ENCODE peak calls at places on chromosomes 12 and 14, in ten cellular contexts. L is pancreas, V is fibroblast of lung, F is mammary epithelial cell, H is PC-3, A is stomach, K is Peyer's patch, E is breast epithelium, I is tibial artery, Z is lower lobe of right lung. Y is an unnamed sample.

GRCh38 chr12:29773076-29773475 is 10.7 kb downstream of the TMTC1 start:
- DNase-seq in L (no peak), V (no peak), F (no peak), H (no peak), A (no peak), K (no peak), E (no peak), I (no peak), Z (no peak), Y (no peak)

GRCh38 chr12:104522985-104523719 is 66.4 kb downstream of the CHST11 start:
- DNase-seq in L (no peak), V (no peak), F (no peak), H (peak; percentile 23), A (no peak), K (no peak), E (no peak), I (no peak), Z (no peak), Y (no peak)

GRCh38 chr14:68181395-68182326 is 362.1 kb downstream of the RAD51B start:
- DNase-seq in L (no peak), V (peak; percentile 75), F (peak; percentile 58), H (peak; percentile 67), A (no peak), K (no peak), E (no peak), I (no peak), Z (no peak), Y (no peak)

GRCh38 chr12:132342322-132342721 is 12.9 kb upstream of the GALNT9 start:
- DNase-seq in L (no peak), V (no peak), F (no peak), H (peak; percentile 53), A (no peak), K (no peak), E (no peak), I (no peak), Z (no peak), Y (no peak)

GRCh38 chr14:60981626-60982455 is 796 bp downstream of the SLC38A6 start:
- DNase-seq in L (no peak), V (peak; percentile 85), F (peak; percentile 70), H (peak; percentile 58), A (no peak), K (no peak), E (no peak), I (no peak), Z (no peak), Y (no peak)

GRCh38 chr12:2539938-2540337 is 254.8 kb upstream of the FKBP4 start:
- DNase-seq in L (no peak), V (no peak), F (no peak), H (no peak), A (no peak), K (no peak), E (no peak), I (no peak), Z (no peak), Y (no peak)

GRCh38 chr14:84446250-84446649 is 1083.7 kb upstream of the FLRT2 start:
- DNase-seq in L (no peak), V (no peak), F (no peak), H (no peak), A (no peak), K (no peak), E (no peak), I (no peak), Z (no peak), Y (no peak)

GRCh38 chr12:121776190-121777098 is 17.0 kb downstream of the RHOF start:
- DNase-seq in L (peak; percentile 96), V (peak; percentile 57), F (peak; percentile 40), H (peak; percentile 81), A (peak; percentile 90), K (peak; percentile 91), E (no peak), I (peak; percentile 74), Z (peak; percentile 92), Y (no peak)

GRCh38 chr12:67326637-67327036 is 57.5 kb downstream of the CAND1 start:
- DNase-seq in L (no peak), V (no peak), F (no peak), H (no peak), A (no peak), K (no peak), E (no peak), I (no peak), Z (no peak), Y (no peak)

GRCh38 chr14:63473194-63473788 is 69.9 kb downstream of the PPP2R5E start:
- DNase-seq in L (no peak), V (peak; percentile 49), F (no peak), H (no peak), A (no peak), K (no peak), E (no peak), I (no peak), Z (no peak), Y (no peak)

DNA sequence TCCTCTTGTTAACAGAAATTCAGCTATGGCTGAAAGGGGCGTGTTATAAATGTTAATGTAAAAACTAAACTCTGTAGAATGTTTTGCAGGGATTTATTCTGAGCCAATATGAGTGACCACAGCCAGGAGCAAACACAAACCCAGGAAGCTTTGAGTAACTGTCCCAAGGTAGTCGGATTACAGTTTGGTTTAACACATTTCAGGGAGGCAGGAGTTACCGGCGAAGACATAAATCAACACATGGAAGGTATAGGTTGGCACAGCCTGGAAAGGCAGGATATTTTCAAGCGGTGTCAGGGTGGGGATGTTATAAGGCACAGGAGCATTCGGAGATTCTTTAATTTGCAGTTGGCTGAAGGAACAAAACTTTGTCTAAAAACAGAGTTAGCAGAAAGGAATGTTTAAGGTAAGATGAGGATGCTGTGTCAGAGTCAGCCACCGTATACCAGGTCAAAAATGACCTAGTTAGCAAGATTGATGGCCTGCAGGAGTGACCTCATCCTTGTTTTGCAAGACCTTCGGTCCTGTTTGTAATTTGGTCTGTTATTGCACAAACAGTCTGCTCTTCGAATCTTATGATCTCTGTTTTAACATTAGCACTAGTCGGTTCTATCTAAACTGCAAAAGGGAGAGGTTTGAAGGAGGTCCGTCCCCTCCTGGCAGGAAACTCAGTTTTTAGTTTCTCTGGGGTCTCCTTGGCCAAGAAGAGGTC is 75.3 kb downstream of the TNFAIP2 start:
- DNase-seq in L (no peak), V (peak; percentile 81), F (peak; percentile 7), H (peak; percentile 31), A (no peak), K (no peak), E (no peak), I (peak; percentile 54), Z (no peak), Y (no peak)
- H3K27ac ChIP-seq in L (peak overlapping the region; percentile 62), V (peak overlapping the region; percentile 80), F (no peak overlapping the region), H (no peak overlapping the region), A (peak overlapping the region; percentile 49), K (peak overlapping the region; percentile 13), E (peak overlapping the region; percentile 80), I (no peak overlapping the region), Z (peak overlapping the region; percentile 72), Y (no peak overlapping the region)

GRCh38 chr12:92395322-92395721 is 249.7 kb upstream of the BTG1 start:
- DNase-seq in L (no peak), V (no peak), F (no peak), H (no peak), A (no peak), K (no peak), E (no peak), I (no peak), Z (no peak), Y (no peak)

GRCh38 chr12:92393504-92393903 is 247.9 kb upstream of the BTG1 start:
- DNase-seq in L (no peak), V (no peak), F (no peak), H (no peak), A (no peak), K (no peak), E (no peak), I (no peak), Z (no peak), Y (no peak)

GRCh38 chr12:92394895-92395294 is 249.2 kb upstream of the BTG1 start:
- DNase-seq in L (no peak), V (no peak), F (no peak), H (no peak), A (no peak), K (no peak), E (no peak), I (no peak), Z (no peak), Y (no peak)

GRCh38 chr12:92384571-92384970 is 238.9 kb upstream of the BTG1 start:
- DNase-seq in L (no peak), V (no peak), F (no peak), H (no peak), A (no peak), K (no peak), E (no peak), I (no peak), Z (no peak), Y (no peak)

DNA sequence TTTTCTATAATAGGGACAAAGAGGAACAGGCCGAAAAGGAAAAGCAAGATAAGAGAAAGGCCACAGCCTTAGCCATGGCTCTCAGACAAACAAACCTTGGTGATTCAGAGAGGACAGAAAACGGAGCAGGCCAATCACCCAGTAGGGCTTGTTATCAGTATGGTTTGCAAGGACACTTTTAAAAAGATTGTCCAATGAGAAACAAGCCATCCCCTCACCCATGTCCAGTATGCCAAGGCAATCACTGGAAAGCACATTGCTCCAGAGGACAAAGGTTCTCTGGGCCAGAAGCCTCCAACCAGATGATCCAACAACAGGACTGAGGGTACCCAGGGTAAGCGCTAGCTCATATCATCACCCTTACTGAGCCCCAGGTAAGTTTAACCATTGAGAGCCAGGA is 243.8 kb upstream of the BTG1 start:
- DNase-seq in L (no peak), V (no peak), F (no peak), H (no peak), A (no peak), K (no peak), E (no peak), I (no peak), Z (no peak), Y (no peak)
- H3K27ac ChIP-seq in L (no peak overlapping the region), V (no peak overlapping the region), F (no peak overlapping the region), H (no peak overlapping the region), A (no peak overlapping the region), K (no peak overlapping the region), E (no peak overlapping the region), I (no peak overlapping the region), Z (no peak overlapping the region), Y (no peak overlapping the region)

GRCh38 chr14:94555991-94556390 is 5.3 kb upstream of the SERPINA4 start:
- DNase-seq in L (no peak), V (no peak), F (no peak), H (no peak), A (no peak), K (no peak), E (no peak), I (no peak), Z (no peak), Y (no peak)
- H3K27ac ChIP-seq in L (no peak overlapping the region), V (no peak overlapping the region), F (no peak overlapping the region), H (no peak overlapping the region), A (no peak overlapping the region), K (no peak overlapping the region), E (no peak overlapping the region), I (no peak overlapping the region), Z (no peak overlapping the region), Y (no peak overlapping the region)

DNA sequence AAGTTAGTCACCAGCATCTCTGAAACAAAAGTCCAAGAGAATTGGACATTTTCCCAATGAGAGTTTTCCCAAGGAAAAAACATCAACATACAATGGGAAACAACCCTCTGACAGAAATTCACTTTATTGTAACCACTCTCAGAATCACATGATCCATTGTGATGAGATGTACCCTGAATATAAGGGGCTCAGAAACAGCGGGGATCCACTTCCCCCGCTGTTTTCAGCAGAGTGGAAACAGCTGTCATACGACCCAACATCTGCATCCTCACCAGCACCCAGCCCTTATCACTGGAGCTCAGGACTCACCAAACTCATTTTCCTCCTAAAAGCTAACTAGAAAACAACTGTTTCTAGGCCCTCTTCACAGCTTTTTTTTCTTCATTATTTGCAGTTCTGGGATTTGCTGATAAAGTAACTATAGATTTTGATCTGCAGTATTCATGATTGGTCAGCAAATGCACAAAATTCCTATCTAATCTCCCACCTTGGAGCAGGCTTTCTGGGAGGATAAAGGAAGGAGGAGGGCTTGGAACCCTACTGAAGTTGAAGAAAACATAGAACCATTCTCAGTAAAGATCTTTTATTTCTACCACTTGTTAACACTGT is 31.3 kb downstream of the CORO1C start:
- DNase-seq in L (no peak), V (peak; percentile 59), F (no peak), H (no peak), A (no peak), K (no peak), E (no peak), I (no peak), Z (no peak), Y (no peak)
- H3K27ac ChIP-seq in L (no peak overlapping the region), V (peak overlapping the region; percentile 42), F (peak overlapping the region; percentile 96), H (no peak overlapping the region), A (no peak overlapping the region), K (no peak overlapping the region), E (peak overlapping the region; percentile 37), I (peak overlapping the region; percentile 79), Z (peak overlapping the region; percentile 15), Y (peak overlapping the region; percentile 9)

Y was measured in substantia nigra.